ENCODE peak calls at places on chromosome 20, in four cellular contexts. Y is GM12878, F is HCT116, J is H1. Q is an unnamed sample. For H3K9me3 and H3K4me1, the result is how much of the 10 kb centered on the place peaks cover.

GRCh38 chr20:43558412-43559146 is at the start of gene SGK2:
- DNase-seq in F (no peak), Y (no peak), J (no peak), Q (no peak)

GRCh38 chr20:58896820-58897219 is 44.3 kb downstream of the GNAS start:
- DNase-seq in F (no peak), J (no peak), Y (no peak), Q (no peak)

GRCh38 chr20:43975096-43975768 is 60.6 kb downstream of the TOX2 start:
- DNase-seq in Y (no peak), J (no peak), F (peak), Q (no peak)

GRCh38 chr20:18722381-18722780 is 91.2 kb upstream of the SCP2D1 start:
- DNase-seq in F (no peak), J (no peak), Y (no peak), Q (no peak)

GRCh38 chr20:49595811-49596545 is 28.0 kb upstream of the PTGIS start:
- DNase-seq in F (no peak), J (no peak), Y (no peak), Q (no peak)

GRCh38 chr20:36850759-36851158 is 25.2 kb upstream of the TLDC2 start:
- DNase-seq in Y (no peak), J (no peak), F (no peak), Q (no peak)

GRCh38 chr20:60046011-60046413 is 87.8 kb downstream of the CDH26 start:
- DNase-seq in Y (no peak), F (no peak), J (no peak), Q (no peak)

GRCh38 chr20:21981179-21981578 is 275.7 kb downstream of the PAX1 start:
- DNase-seq in Y (no peak), J (no peak), F (no peak), Q (no peak)

GRCh38 chr20:47181056-47181862 is 175.2 kb downstream of the ZMYND8 start:
- DNase-seq in Y (no peak), F (peak), J (no peak), Q (peak)

GRCh38 chr20:32449890-32450401 is 91.8 kb downstream of the ASXL1 start:
- DNase-seq in J (no peak), F (no peak), Y (no peak), Q (no peak)

GRCh38 chr20:53763707-53764415 is 170.2 kb upstream of the ZNF217 start:
- DNase-seq in F (no peak), J (peak), Y (no peak), Q (peak)

GRCh38 chr20:440636-441035 is 21.7 kb downstream of the TBC1D20 start:
- DNase-seq in Y (no peak), F (no peak), J (no peak), Q (no peak)

GRCh38 chr20:24469116-24470030 is at the start of gene SYNDIG1:
- DNase-seq in F (no peak), Y (no peak), J (no peak), Q (no peak)

GRCh38 chr20:52933867-52934266 is 38.3 kb upstream of the TSHZ2 start:
- DNase-seq in F (no peak), J (no peak), Y (no peak), Q (no peak)

GRCh38 chr20:40493071-40493470 is 196.0 kb downstream of the MAFB start:
- DNase-seq in J (no peak), F (no peak), Y (no peak), Q (no peak)

GRCh38 chr20:51184289-51184688 is 161.4 kb upstream of the KCNG1 start:
- DNase-seq in F (no peak), Y (no peak), J (no peak), Q (no peak)

GRCh38 chr20:12198281-12198680 is 280.6 kb downstream of the BTBD3 start:
- DNase-seq in F (no peak), Y (no peak), J (no peak), Q (no peak)

GRCh38 chr20:40644863-40645262 is 44.2 kb downstream of the MAFB start:
- DNase-seq in F (no peak), J (no peak), Y (no peak), Q (no peak)

GRCh38 chr20:35954907-35955251 is 577 bp upstream of the SCAND1 start:
- DNase-seq in F (no peak), J (no peak), Y (no peak), Q (no peak)

GRCh38 chr20:22584922-22585785 is 782 bp upstream of the FOXA2 start:
- DNase-seq in F (no peak), Y (no peak), J (no peak), Q (no peak)

GRCh38 chr20:38674178-38675133 is 49.8 kb upstream of the SLC32A1 start:
- DNase-seq in Y (no peak), J (peak), F (no peak), Q (peak)

GRCh38 chr20:9220874-9221547 is 152.1 kb downstream of the PLCB4 start:
- DNase-seq in Y (no peak), J (no peak), F (no peak), Q (no peak)

GRCh38 chr20:60144428-60144827 is 186.2 kb downstream of the CDH26 start:
- DNase-seq in J (no peak), Y (no peak), F (no peak), Q (no peak)

GRCh38 chr20:31560900-31561598 is 44.0 kb upstream of the ID1 start:
- DNase-seq in F (peak), Y (no peak), J (no peak), Q (no peak)

GRCh38 chr20:49631074-49631716 is 63.3 kb upstream of the PTGIS start:
- DNase-seq in F (no peak), J (no peak), Y (no peak), Q (no peak)

GRCh38 chr20:62464080-62464770 is 11.6 kb downstream of the GATA5 start:
- DNase-seq in Y (no peak), F (no peak), J (no peak), Q (no peak)

GRCh38 chr20:15834857-15835256 is 738.4 kb downstream of the KIF16B start:
- DNase-seq in F (no peak), J (no peak), Y (no peak), Q (no peak)

GRCh38 chr20:2379511-2380229 is 1.0 kb upstream of the TGM6 start:
- DNase-seq in J (no peak), Y (no peak), F (no peak), Q (peak)

GRCh38 chr20:55255016-55255415 is 750.3 kb downstream of the CBLN4 start:
- DNase-seq in J (no peak), F (no peak), Y (no peak), Q (no peak)

GRCh38 chr20:49853640-49854039 is 41.0 kb downstream of the SLC9A8 start:
- DNase-seq in F (no peak), J (no peak), Y (no peak), Q (peak)

GRCh38 chr20:25081730-25082497 is at the start of gene VSX1:
- DNase-seq in F (no peak), Y (no peak), J (no peak), Q (no peak)

GRCh38 chr20:37999526-38000263 is 33.6 kb downstream of the TTI1 start:
- DNase-seq in Y (no peak), F (no peak), J (no peak), Q (no peak)

GRCh38 chr20:48732081-48732829 is 95.5 kb downstream of the PREX1 start:
- DNase-seq in F (no peak), Y (no peak), J (no peak), Q (no peak)

GRCh38 chr20:7291319-7291943 is 523.9 kb downstream of the BMP2 start:
- DNase-seq in J (no peak), Y (no peak), F (no peak), Q (no peak)

GRCh38 chr20:51386586-51386985 is 155.9 kb downstream of the NFATC2 start:
- DNase-seq in Y (no peak), J (no peak), F (no peak), Q (no peak)

GRCh38 chr20:20720158-20720557 is 7.7 kb upstream of the RALGAPA2 start:
- DNase-seq in J (no peak), F (no peak), Y (no peak), Q (no peak)
- H3K9me3 ChIP-seq in J (under half), F (under half), Y (under half), Q (under half)

GRCh38 chr20:63855363-63856110 is 5.8 kb upstream of the ABHD16B start:
- DNase-seq in J (no peak), F (no peak), Y (no peak), Q (no peak)
- H3K4me1 ChIP-seq in J (under half), F (under half), Y (half or more), Q (half or more)

DNA sequence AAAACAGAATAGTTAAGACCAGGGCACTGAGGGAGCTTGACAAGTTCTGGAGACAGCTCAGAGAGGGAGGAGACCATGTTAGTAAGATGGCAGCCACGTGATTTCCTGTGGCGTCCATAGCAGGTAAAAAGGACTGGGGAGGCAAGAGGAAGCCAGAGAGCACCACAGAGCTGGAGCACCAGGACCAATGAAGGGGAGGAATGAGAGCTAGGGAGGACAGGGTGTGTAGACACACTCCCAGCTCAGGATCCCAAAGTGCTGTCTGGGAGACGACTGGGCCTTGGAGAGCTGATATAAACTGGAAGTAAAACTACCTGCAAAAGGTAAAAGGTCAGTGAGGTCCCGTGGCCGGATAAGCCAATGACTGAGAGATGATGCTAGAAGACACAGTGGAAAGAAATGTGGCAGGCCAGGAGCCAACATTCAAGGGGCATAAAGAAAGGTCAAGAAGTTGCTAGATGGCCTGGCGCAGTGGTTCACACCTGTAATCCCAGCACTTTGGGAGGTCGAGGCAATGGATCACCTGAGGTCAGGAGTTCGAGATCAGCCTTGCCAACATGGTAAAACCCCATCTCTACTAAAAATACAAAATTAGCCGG is 39.0 kb downstream of the SLC23A2 start:
- DNase-seq in F (no peak), Y (no peak), J (no peak), Q (no peak)
- TF ChIP-seq YY1 in F (no peak), Y (peak), J (no peak), Q (no peak)

GRCh38 chr20:29299811-29300578 is 1957.5 kb upstream of the DEFB115 start:
- DNase-seq in F (no peak), Y (no peak), J (no peak), Q (no peak)
- H3K9me3 ChIP-seq in F (under half), Y (under half), J (half or more), Q (under half)

GRCh38 chr20:4157516-4157915 is 142.2 kb upstream of the RNF24 start:
- DNase-seq in Y (no peak), J (no peak), F (no peak), Q (no peak)
- H3K4me1 ChIP-seq in Y (under half), J (under half), F (half or more), Q (under half)

GRCh38 chr20:10715035-10715434 is 41.2 kb upstream of the JAG1 start:
- DNase-seq in F (no peak), J (no peak), Y (no peak), Q (no peak)
- TF ChIP-seq YY1 in F (no peak), J (no peak), Y (no peak), Q (no peak)